ENCODE peak calls at places on chromosome 16, in eight cellular contexts. A is uterus, O is endothelial cell, D is DND-41, Q is B cell, G is lower leg skin, C is GM10248, M is tibial artery. U is an unnamed sample.

GRCh38 chr16:75244844-75245758 is 6.3 kb downstream of the BCAR1 start:
- DNase-seq in A (peak; percentile 80), O (peak; percentile 79), D (no peak), Q (no peak), G (peak; percentile 58), C (no peak), M (peak; percentile 88), U (peak; percentile 69)

GRCh38 chr16:12988071-12988470 is 86.7 kb downstream of the SHISA9 start:
- DNase-seq in A (no peak), O (no peak), D (no peak), Q (no peak), G (no peak), C (no peak), M (no peak), U (no peak)

GRCh38 chr16:19808061-19808621 is 76.5 kb downstream of the GPRC5B start:
- DNase-seq in A (no peak), O (no peak), D (no peak), Q (no peak), G (no peak), C (peak; percentile 23), M (no peak), U (no peak)

GRCh38 chr16:3954411-3954921 is 74.0 kb upstream of the CREBBP start:
- DNase-seq in A (no peak), O (no peak), D (no peak), Q (no peak), G (no peak), C (no peak), M (no peak), U (no peak)

GRCh38 chr16:78925071-78925714 is 675.3 kb downstream of the MAF start:
- DNase-seq in A (no peak), O (peak; percentile 5), D (peak; percentile 24), Q (no peak), G (no peak), C (no peak), M (no peak), U (no peak)

GRCh38 chr16:56191807-56192643 is 736 bp downstream of the GNAO1 start:
- DNase-seq in A (no peak), O (no peak), D (peak; percentile 56), Q (peak; percentile 26), G (no peak), C (no peak), M (no peak), U (no peak)

GRCh38 chr16:78761427-78761826 is 662.0 kb downstream of the WWOX start:
- DNase-seq in A (no peak), O (no peak), D (no peak), Q (no peak), G (no peak), C (peak; percentile 41), M (no peak), U (no peak)

GRCh38 chr16:67963325-67964321 is 4.8 kb downstream of the SLC12A4 start:
- DNase-seq in A (peak; percentile 48), O (no peak), D (no peak), Q (no peak), G (no peak), C (no peak), M (no peak), U (no peak)

GRCh38 chr16:9976641-9977040 is 205.6 kb downstream of the GRIN2A start:
- DNase-seq in A (no peak), O (no peak), D (no peak), Q (no peak), G (no peak), C (no peak), M (no peak), U (no peak)

GRCh38 chr16:67805718-67806427 is 487 bp downstream of the RANBP10 start:
- DNase-seq in A (no peak), O (peak; percentile 13), D (peak; percentile 14), Q (no peak), G (peak; percentile 18), C (no peak), M (no peak), U (no peak)

GRCh38 chr16:592518-593306 is 2.8 kb downstream of the RAB40C start:
- DNase-seq in A (no peak), O (no peak), D (no peak), Q (no peak), G (peak; percentile 55), C (no peak), M (peak; percentile 61), U (no peak)

GRCh38 chr16:27317320-27317719 is 3.5 kb downstream of the IL4R start:
- DNase-seq in A (no peak), O (no peak), D (no peak), Q (no peak), G (peak; percentile 42), C (no peak), M (no peak), U (no peak)

GRCh38 chr16:24825696-24826095 is 20.1 kb upstream of the SLC5A11 start:
- DNase-seq in A (no peak), O (no peak), D (no peak), Q (no peak), G (no peak), C (no peak), M (no peak), U (no peak)

GRCh38 chr16:51419768-51420167 is 268.7 kb upstream of the SALL1 start:
- DNase-seq in A (no peak), O (no peak), D (no peak), Q (no peak), G (no peak), C (no peak), M (no peak), U (no peak)

GRCh38 chr16:61435356-61435755 is 600.9 kb downstream of the CDH8 start:
- DNase-seq in A (no peak), O (no peak), D (no peak), Q (no peak), G (no peak), C (no peak), M (no peak), U (no peak)

GRCh38 chr16:57667069-57667525 is 1.0 kb upstream of the ADGRG3 start:
- DNase-seq in A (no peak), O (no peak), D (no peak), Q (no peak), G (no peak), C (no peak), M (no peak), U (no peak)

GRCh38 chr16:57668259-57668563 is at the start of gene ADGRG3:
- DNase-seq in A (no peak), O (no peak), D (no peak), Q (no peak), G (no peak), C (no peak), M (no peak), U (no peak)

GRCh38 chr16:57666353-57667068 is 1.6 kb upstream of the ADGRG3 start:
- DNase-seq in A (no peak), O (no peak), D (no peak), Q (no peak), G (no peak), C (no peak), M (no peak), U (no peak)

GRCh38 chr16:57668630-57669475 is 747 bp downstream of the ADGRG3 start:
- DNase-seq in A (no peak), O (no peak), D (no peak), Q (no peak), G (no peak), C (no peak), M (no peak), U (no peak)

GRCh38 chr16:57667526-57668258 is 414 bp upstream of the ADGRG3 start:
- DNase-seq in A (no peak), O (no peak), D (no peak), Q (no peak), G (no peak), C (no peak), M (no peak), U (no peak)
- TF ChIP-seq CTCF in A (no peak), O (no peak), D (peak; percentile 44), Q (no peak), G (no peak), C (no peak), M (no peak), U (peak; percentile 21)

GRCh38 chr16:47924950-47925349 is 230.8 kb downstream of the ABCC12 start:
- DNase-seq in A (no peak), O (no peak), D (no peak), Q (no peak), G (no peak), C (no peak), M (no peak), U (no peak)

GRCh38 chr16:47925811-47926460 is 229.9 kb downstream of the ABCC12 start:
- DNase-seq in A (no peak), O (no peak), D (no peak), Q (no peak), G (no peak), C (no peak), M (no peak), U (no peak)

GRCh38 chr16:47927330-47927729 is 228.5 kb downstream of the ABCC12 start:
- DNase-seq in A (no peak), O (no peak), D (no peak), Q (no peak), G (no peak), C (no peak), M (no peak), U (no peak)

DNA sequence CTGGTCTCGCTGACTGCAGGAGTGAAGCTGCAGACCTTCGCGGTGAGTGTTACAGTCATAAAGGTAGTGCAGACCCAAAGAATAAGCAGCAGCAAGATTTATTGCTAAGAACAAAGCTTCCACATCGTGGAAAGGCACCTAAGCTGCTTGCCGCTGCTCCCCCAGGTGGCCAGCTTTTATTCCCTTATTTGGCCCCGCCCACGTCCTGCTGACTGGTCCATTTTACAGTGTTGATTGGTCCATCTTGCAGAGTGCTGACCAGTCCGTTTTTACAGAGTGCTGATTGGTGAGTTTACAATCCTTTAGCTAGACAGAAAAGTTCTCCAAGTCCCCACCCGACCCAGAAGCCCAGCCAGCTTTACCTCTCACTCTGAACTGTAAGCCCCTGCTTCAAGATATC is 227.8 kb downstream of the ABCC12 start:
- DNase-seq in A (no peak), O (no peak), D (no peak), Q (no peak), G (no peak), C (no peak), M (no peak), U (no peak)
- TF ChIP-seq CTCF in A (no peak), O (no peak), D (peak; percentile 17), Q (no peak), G (no peak), C (peak; percentile 1), M (no peak), U (no peak)

DNA sequence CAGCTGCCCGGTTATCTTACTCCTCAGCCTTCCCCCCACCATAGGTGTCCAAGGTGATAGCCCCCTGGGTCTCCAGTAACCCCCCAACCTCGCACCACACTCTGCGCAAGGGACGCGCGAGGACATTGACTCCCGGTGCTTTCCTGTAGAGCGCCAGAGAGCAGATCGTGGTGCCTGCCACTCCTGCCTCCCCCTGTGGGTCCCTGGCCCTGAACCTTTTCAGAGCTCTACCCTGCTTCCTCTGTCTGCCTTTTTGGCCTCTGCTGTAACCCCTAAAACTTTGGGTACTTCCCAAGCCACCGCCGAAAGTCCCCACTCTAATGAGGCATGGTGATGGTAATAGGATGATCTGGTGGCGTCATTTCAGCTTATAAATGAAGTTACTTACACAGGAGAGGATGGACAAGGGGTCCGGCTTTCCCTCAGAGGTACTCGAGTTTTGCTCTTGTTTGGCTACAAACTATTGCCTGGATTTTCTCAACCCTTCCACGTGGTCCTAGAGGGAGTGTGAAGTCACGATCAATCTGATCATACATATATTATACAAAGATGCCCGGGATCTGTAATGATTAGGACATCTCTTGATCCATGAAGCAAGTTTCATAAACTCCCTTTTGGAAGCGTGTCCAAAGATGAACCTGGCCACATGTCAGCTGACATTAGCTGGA is 2.1 kb upstream of the CDH11 start:
- DNase-seq in A (no peak), O (peak; percentile 10), D (no peak), Q (no peak), G (no peak), C (no peak), M (no peak), U (no peak)
- TF ChIP-seq CTCF in A (no peak), O (no peak), D (no peak), Q (no peak), G (no peak), C (no peak), M (no peak), U (no peak)

GRCh38 chr16:64051826-64052225 is 1070.0 kb downstream of the CDH11 start:
- DNase-seq in A (no peak), O (peak; percentile 10), D (no peak), Q (no peak), G (no peak), C (no peak), M (no peak), U (peak; percentile 3)
- TF ChIP-seq CTCF in A (no peak), O (no peak), D (peak; percentile 28), Q (no peak), G (no peak), C (no peak), M (no peak), U (peak; percentile 51)